ENCODE peak calls at places on chromosomes 6 and 20, in seven cellular contexts. D is upper lobe of right lung, C is adrenal gland, U is spleen, N is lower lobe of right lung, G is A673, V is MCF 10A. Z is an unnamed sample.
A peak's percentile ranks its signal among the peaks of the same experiment; 100 is the strongest.

GRCh38 chr20:37383229-37383989 is 37.5 kb downstream of the SRC start:
- DNase-seq in D (peak; percentile 57), C (peak; percentile 88), U (peak; percentile 61), N (no peak), G (no peak), V (peak; percentile 88), Z (no peak)

GRCh38 chr6:101302593-101302992 is 90.9 kb upstream of the GRIK2 start:
- DNase-seq in D (no peak), C (no peak), U (no peak), N (no peak), G (no peak), V (peak; percentile 21), Z (no peak)

GRCh38 chr6:18457065-18457817 is 70.1 kb downstream of the RNF144B start:
- DNase-seq in D (no peak), C (no peak), U (no peak), N (no peak), G (no peak), V (no peak), Z (no peak)

GRCh38 chr20:1280421-1281102 is 14.5 kb downstream of the SNPH start:
- DNase-seq in D (no peak), C (no peak), U (no peak), N (no peak), G (no peak), V (no peak), Z (no peak)

GRCh38 chr20:4165984-4166725 is 150.8 kb upstream of the RNF24 start:
- DNase-seq in D (no peak), C (no peak), U (no peak), N (no peak), G (no peak), V (no peak), Z (no peak)

GRCh38 chr6:156262014-156262413 is 515.2 kb upstream of the ARID1B start:
- DNase-seq in D (no peak), C (no peak), U (no peak), N (no peak), G (peak; percentile 10), V (peak; percentile 25), Z (no peak)

GRCh38 chr20:20199338-20200160 is 147.2 kb downstream of the CFAP61 start:
- DNase-seq in D (no peak), C (no peak), U (no peak), N (no peak), G (no peak), V (no peak), Z (peak; percentile 35)

GRCh38 chr6:123393333-123393732 is 243.4 kb downstream of the TRDN start:
- DNase-seq in D (no peak), C (no peak), U (no peak), N (no peak), G (peak; percentile 78), V (peak; percentile 47), Z (no peak)

GRCh38 chr20:57698867-57699275 is 10.9 kb downstream of the PMEPA1 start:
- DNase-seq in D (no peak), C (no peak), U (no peak), N (no peak), G (no peak), V (peak; percentile 44), Z (no peak)

GRCh38 chr6:8990075-8990474 is 554.7 kb upstream of the SLC35B3 start:
- DNase-seq in D (no peak), C (no peak), U (no peak), N (no peak), G (no peak), V (no peak), Z (no peak)

GRCh38 chr6:100088009-100088408 is 94.0 kb upstream of the MCHR2 start:
- DNase-seq in D (no peak), C (no peak), U (no peak), N (no peak), G (no peak), V (peak; percentile 77), Z (no peak)

GRCh38 chr20:45963059-45964011 is 8.7 kb downstream of the ZNF335 start:
- DNase-seq in D (peak; percentile 58), C (peak; percentile 39), U (peak; percentile 73), N (peak; percentile 41), G (peak; percentile 54), V (peak; percentile 63), Z (no peak)

GRCh38 chr6:136599324-136600011 is 49.2 kb upstream of the MAP7 start:
- DNase-seq in D (no peak), C (no peak), U (no peak), N (no peak), G (peak; percentile 15), V (no peak), Z (no peak)

GRCh38 chr20:5031206-5031557 is 29.9 kb upstream of the SLC23A2 start:
- DNase-seq in D (no peak), C (no peak), U (no peak), N (no peak), G (no peak), V (peak; percentile 56), Z (no peak)

GRCh38 chr6:47789553-47789952 is 7.7 kb downstream of the OPN5 start:
- DNase-seq in D (no peak), C (no peak), U (no peak), N (no peak), G (no peak), V (no peak), Z (no peak)

GRCh38 chr20:47167846-47168245 is 188.7 kb downstream of the ZMYND8 start:
- DNase-seq in D (peak; percentile 29), C (no peak), U (no peak), N (no peak), G (no peak), V (no peak), Z (no peak)

GRCh38 chr6:13863699-13864155 is 49.4 kb upstream of the MCUR1 start:
- DNase-seq in D (no peak), C (no peak), U (no peak), N (no peak), G (no peak), V (no peak), Z (no peak)

GRCh38 chr20:16580127-16580526 is 6.9 kb upstream of the KIF16B start:
- DNase-seq in D (no peak), C (no peak), U (no peak), N (no peak), G (no peak), V (peak; percentile 92), Z (peak; percentile 37)

DNA sequence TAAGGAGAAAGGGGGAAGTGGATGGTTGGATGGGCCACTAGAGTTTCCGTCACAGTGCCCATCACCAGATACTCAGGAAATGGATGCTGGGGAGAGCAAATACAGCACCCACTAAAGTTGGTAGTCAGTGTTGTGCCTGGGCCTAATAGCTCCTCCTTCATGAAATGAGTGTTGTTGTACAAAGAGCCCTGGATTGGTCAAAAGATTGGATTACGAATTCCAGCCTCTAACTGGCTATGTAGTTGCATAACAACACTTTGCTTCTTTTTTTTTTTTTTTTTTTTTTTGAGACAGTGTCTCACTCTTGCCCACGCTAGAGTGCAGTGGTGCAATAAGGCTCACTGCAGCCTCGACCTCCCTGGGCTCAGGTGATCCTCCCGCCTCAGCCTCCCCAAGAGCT is 27.4 kb downstream of the KCNG1 start:
- DNase-seq in D (no peak), C (no peak), U (no peak), N (no peak), G (no peak), V (peak; percentile 36), Z (no peak)
- TF ChIP-seq CTCF in D (no peak), C (no peak), U (no peak), N (no peak), G (no peak), V (no peak), Z (no peak)

GRCh38 chr20:35561671-35562070 is 19.8 kb downstream of the ERGIC3 start:
- DNase-seq in D (peak; percentile 48), C (no peak), U (no peak), N (no peak), G (no peak), V (no peak), Z (no peak)
- TF ChIP-seq CTCF in D (no peak), C (no peak), U (no peak), N (no peak), G (no peak), V (no peak), Z (no peak)

GRCh38 chr6:109082178-109082577 is 12.5 kb downstream of the SESN1 start:
- DNase-seq in D (no peak), C (no peak), U (no peak), N (no peak), G (no peak), V (peak; percentile 59), Z (no peak)
- TF ChIP-seq CTCF in D (no peak), C (no peak), U (no peak), N (no peak), G (no peak), V (no peak), Z (no peak)

DNA sequence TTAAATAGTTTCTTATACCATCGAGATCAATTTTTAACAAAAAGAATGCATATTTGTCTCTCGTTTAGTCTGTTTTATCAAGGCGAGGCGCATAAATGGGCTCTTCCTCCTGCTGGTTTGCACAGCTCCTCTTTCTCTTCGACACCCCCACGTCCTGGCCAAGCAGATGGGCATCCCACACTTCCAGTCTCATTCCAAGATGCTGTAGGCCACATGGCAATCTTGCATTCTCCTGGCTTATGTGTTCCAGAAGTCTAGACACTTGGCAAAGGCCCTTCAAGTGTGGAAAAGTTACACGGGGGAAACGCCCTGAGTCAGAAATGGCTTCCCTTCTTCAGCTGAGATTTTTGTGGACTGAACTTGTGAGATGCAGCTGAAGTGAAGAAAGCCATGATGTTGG is 447.1 kb downstream of the QKI start:
- DNase-seq in D (no peak), C (no peak), U (no peak), N (no peak), G (no peak), V (no peak), Z (no peak)
- TF ChIP-seq CTCF in D (no peak), C (no peak), U (no peak), N (no peak), G (no peak), V (no peak), Z (no peak)

GRCh38 chr6:107803957-107804356 is 20.2 kb downstream of the SCML4 start:
- DNase-seq in D (no peak), C (no peak), U (no peak), N (no peak), G (no peak), V (no peak), Z (no peak)
- TF ChIP-seq CTCF in D (no peak), C (no peak), U (no peak), N (no peak), G (no peak), V (no peak), Z (no peak)

GRCh38 chr6:106084106-106084963 is 1.8 kb upstream of the PRDM1 start:
- DNase-seq in D (no peak), C (no peak), U (no peak), N (no peak), G (peak; percentile 71), V (peak; percentile 84), Z (peak; percentile 49)
- TF ChIP-seq CTCF in D (peak; percentile 44), C (no peak), U (peak; percentile 49), N (peak; percentile 43), G (peak; percentile 73), V (peak; percentile 50), Z (peak; percentile 46)

Z was measured in glutamatergic neuron.